ENCODE peak calls at places on chromosome 14, in four cellular contexts. O is HCT116, Q is K562, A is HepG2. J is an unnamed sample.

GRCh38 chr14:55780156-55780946 is 200.3 kb downstream of the KTN1 start:
- DNase-seq in O (no peak), Q (no peak), A (no peak), J (no peak)

GRCh38 chr14:82661258-82661657 is 1127.6 kb upstream of the SEL1L start:
- DNase-seq in O (no peak), Q (no peak), A (no peak), J (no peak)

GRCh38 chr14:75283884-75284563 is 5.4 kb downstream of the FOS start:
- DNase-seq in O (no peak), Q (peak; percentile 78), A (peak; percentile 44), J (no peak)

GRCh38 chr14:22184157-22185025 is 404.6 kb downstream of the DAD1 start:
- DNase-seq in O (no peak), Q (no peak), A (no peak), J (no peak)

GRCh38 chr14:53432378-53432802 is 279.3 kb upstream of the DDHD1 start:
- DNase-seq in O (peak; percentile 40), Q (peak; percentile 1), A (peak; percentile 59), J (peak; percentile 47)

GRCh38 chr14:40417777-40418401 is 985.7 kb upstream of the FBXO33 start:
- DNase-seq in O (peak; percentile 29), Q (peak; percentile 4), A (peak; percentile 62), J (peak; percentile 13)

GRCh38 chr14:99755068-99755405 is 38.2 kb upstream of the EML1 start:
- DNase-seq in O (no peak), Q (no peak), A (no peak), J (no peak)

GRCh38 chr14:100022772-100023451 is 42.3 kb upstream of the EVL start:
- DNase-seq in O (no peak), Q (peak; percentile 27), A (no peak), J (no peak)

GRCh38 chr14:49961270-49962222 is 68.7 kb downstream of the ARF6 start:
- DNase-seq in O (no peak), Q (peak; percentile 17), A (no peak), J (no peak)

GRCh38 chr14:70448633-70449032 is 3.3 kb upstream of the ADAM21 start:
- DNase-seq in O (no peak), Q (no peak), A (peak; percentile 88), J (no peak)

GRCh38 chr14:73740921-73741326 is 26.7 kb upstream of the PNMA1 start:
- DNase-seq in O (peak; percentile 61), Q (peak; percentile 68), A (peak; percentile 49), J (peak; percentile 37)

GRCh38 chr14:93548102-93548843 is 117.5 kb downstream of the UNC79 start:
- DNase-seq in O (no peak), Q (no peak), A (no peak), J (no peak)

DNA sequence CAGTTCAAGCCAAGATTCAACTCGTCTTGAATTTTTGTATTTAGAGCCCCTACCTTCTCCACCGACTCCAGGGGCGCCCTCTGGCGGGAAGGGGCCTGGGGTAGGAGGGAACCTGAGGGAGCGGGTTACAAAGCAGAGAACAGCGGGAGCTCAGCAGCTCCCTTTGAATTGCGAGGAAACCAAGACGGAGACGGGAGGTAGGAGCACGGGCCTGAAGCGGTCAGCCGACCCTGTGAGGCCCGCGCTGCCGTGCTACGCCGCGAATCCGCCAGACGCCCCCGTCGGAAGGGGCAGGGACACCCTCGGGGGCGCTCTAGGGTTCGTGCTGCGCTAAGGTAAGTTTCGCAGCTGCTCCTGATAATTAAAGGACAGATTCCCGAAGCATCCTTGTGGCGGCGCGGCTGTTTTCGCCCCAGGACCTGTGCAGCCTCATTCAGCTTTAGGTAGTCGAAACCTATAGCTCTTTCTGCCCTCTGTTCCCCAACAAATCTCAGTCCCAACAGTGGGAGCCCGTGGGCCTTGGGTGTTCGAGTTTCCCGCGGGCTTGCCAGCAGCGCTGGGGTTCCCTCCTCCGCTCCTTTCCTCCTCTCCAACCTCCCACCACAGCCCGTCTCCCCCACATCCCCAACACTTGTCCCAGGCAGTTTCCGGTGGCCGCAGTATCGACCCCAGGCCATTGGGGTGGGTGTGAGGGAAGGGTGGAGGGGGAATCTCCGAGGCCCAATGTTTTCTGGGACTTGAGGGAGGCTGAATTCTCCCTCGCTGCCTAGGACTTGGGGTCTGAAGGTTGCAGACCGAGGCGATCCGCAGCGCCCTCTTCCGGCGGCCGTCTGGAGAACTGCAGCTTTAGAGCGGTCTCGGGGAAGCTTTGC is 5.1 kb upstream of the NKX2-1 start:
- DNase-seq in O (peak; percentile 65), Q (peak; percentile 57), A (peak; percentile 74), J (peak; percentile 61)
- TF ChIP-seq ELF1 in O (no peak), Q (no peak), A (no peak), J (no peak)

DNA sequence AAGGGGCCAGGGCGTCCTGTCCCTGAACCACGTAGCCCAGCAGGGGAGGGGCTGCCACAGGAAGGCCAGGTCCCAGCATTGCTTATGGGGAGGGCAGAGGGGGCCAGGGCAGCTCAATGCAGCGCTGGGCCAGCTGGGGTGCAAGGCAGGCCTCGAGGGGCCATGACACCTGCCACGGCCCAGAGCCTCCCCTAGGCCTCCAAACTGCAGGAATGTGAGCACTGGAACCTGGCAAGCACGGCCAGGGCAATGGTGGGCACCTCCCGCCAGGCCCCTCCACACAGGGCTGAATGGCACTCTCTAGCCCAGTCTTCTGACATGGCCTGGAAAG is 32.5 kb upstream of the GPR132 start:
- DNase-seq in O (no peak), Q (no peak), A (no peak), J (no peak)
- TF ChIP-seq ELF1 in O (no peak), Q (no peak), A (no peak), J (no peak)

GRCh38 chr14:105474478-105475268 is at the start of gene CRIP2:
- DNase-seq in O (no peak), Q (peak; percentile 29), A (no peak), J (peak; percentile 91)

GRCh38 chr14:105473033-105473676 is 1.5 kb upstream of the CRIP2 start:
- DNase-seq in O (no peak), Q (no peak), A (no peak), J (peak; percentile 81)

GRCh38 chr14:105472496-105472991 is 2.1 kb upstream of the CRIP2 start:
- DNase-seq in O (no peak), Q (no peak), A (no peak), J (peak; percentile 72)

GRCh38 chr14:105475269-105475915 is 771 bp downstream of the CRIP2 start:
- DNase-seq in O (no peak), Q (no peak), A (no peak), J (no peak)

GRCh38 chr14:105473677-105474477 is 744 bp upstream of the CRIP2 start:
- DNase-seq in O (peak; percentile 66), Q (peak; percentile 78), A (peak; percentile 77), J (peak; percentile 85)
- TF ChIP-seq ELF1 in O (no peak), Q (no peak), A (no peak), J (no peak)

DNA sequence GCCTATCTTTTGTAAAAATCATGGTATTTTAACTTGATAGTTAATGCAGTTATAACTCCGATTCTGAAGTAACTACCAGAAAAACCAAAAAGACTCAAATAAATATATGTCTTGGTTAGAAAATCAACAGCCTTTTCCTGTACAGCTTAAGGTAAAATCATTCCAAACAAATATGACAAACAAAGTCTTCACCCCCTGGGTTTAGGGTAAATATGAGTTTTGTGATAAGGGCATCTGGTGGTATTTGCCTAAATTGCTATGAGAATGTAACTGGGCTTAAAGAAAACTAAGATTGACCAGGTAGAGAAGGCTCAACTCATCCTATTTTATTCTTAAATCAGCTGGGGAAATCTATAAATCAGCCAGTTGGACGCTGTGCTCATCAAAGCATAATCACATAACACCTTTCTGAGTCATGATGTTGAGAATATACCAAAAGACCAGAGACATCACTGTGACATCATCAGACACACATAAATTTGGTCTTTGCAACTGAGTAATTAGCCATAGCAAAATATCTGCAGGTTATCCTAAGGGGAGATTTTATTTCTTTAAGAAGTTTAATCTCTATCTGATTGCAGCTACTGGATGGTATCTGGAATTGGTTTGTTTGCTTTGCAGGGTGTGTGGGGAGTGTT is 133.9 kb downstream of the STXBP6 start:
- DNase-seq in O (no peak), Q (no peak), A (no peak), J (no peak)
- TF ChIP-seq ELF1 in O (no peak), Q (no peak), A (no peak), J (no peak)

DNA sequence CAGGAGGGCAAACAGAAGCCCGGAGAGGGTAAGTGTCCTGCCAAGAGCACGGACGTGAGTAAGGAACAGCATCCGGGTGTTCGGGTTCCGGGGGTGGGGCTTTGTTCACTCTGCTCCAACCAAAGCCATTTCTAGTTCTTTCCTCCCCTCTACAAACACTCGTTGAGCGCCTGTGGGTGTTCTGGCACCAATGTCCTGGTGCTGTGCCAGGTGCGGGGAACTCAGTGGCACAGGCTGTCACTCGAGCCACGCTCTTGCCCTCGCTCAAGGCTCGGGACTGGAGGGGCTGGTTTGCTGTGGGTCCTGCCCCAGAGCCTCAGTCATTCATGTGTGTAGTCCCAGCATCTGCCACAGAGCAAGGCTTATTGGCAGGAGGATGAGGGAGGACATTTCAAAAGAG is 157.5 kb downstream of the CALM1 start:
- DNase-seq in O (no peak), Q (no peak), A (no peak), J (no peak)
- TF ChIP-seq ELF1 in O (no peak), Q (no peak), A (no peak), J (no peak)

J was measured in SK-N-SH.